ENCODE peak calls at places on chromosomes 5 and 9, in five cellular contexts. I is GM13976, U is right atrium auricular region, V is transverse colon, C is upper lobe of right lung. G is an unnamed sample.

GRCh38 chr5:138000102-138000723 is 32.7 kb downstream of the FAM13B start:
- DNase-seq in I (no peak), U (no peak), V (no peak), C (no peak), G (peak)

GRCh38 chr9:93225417-93225816 is 41.5 kb downstream of the WNK2 start:
- DNase-seq in I (no peak), U (no peak), V (no peak), C (no peak), G (no peak)

GRCh38 chr9:95572370-95573151 is 55.8 kb upstream of the PTCH1 start:
- DNase-seq in I (no peak), U (no peak), V (no peak), C (no peak), G (no peak)

GRCh38 chr9:126166866-126167265 is 159.8 kb upstream of the MVB12B start:
- DNase-seq in I (peak), U (no peak), V (no peak), C (peak), G (no peak)

GRCh38 chr5:3104446-3105047 is 353.1 kb upstream of the IRX2 start:
- DNase-seq in I (no peak), U (no peak), V (no peak), C (peak), G (no peak)

GRCh38 chr5:73591102-73591695 is 25.7 kb downstream of the UTP15 start:
- DNase-seq in I (peak), U (no peak), V (peak), C (no peak), G (peak)

GRCh38 chr5:175471628-175472027 is 6.7 kb upstream of the SFXN1 start:
- DNase-seq in I (no peak), U (no peak), V (no peak), C (no peak), G (no peak)

GRCh38 chr5:133996683-133997252 is 8.0 kb downstream of the VDAC1 start:
- DNase-seq in I (no peak), U (no peak), V (no peak), C (no peak), G (no peak)

GRCh38 chr5:10557747-10558295 is 6.0 kb upstream of the ANKRD33B start:
- DNase-seq in I (no peak), U (no peak), V (no peak), C (no peak), G (no peak)

GRCh38 chr9:95722141-95722540 is 153.3 kb upstream of the ERCC6L2 start:
- DNase-seq in I (no peak), U (no peak), V (peak), C (no peak), G (no peak)

GRCh38 chr5:160317447-160317846 is 5.1 kb upstream of the CCNJL start:
- DNase-seq in I (no peak), U (no peak), V (no peak), C (no peak), G (no peak)

GRCh38 chr5:181052526-181052927 is 12.5 kb downstream of the BTNL9 start:
- DNase-seq in I (peak), U (peak), V (no peak), C (peak), G (peak)

GRCh38 chr9:118148990-118149389 is 444.8 kb downstream of the TLR4 start:
- DNase-seq in I (no peak), U (no peak), V (no peak), C (no peak), G (no peak)

GRCh38 chr5:180636403-180637075 is 12.9 kb downstream of the FLT4 start:
- DNase-seq in I (no peak), U (no peak), V (no peak), C (peak), G (no peak)

GRCh38 chr5:1375871-1376850 is 31.3 kb upstream of the CLPTM1L start:
- DNase-seq in I (no peak), U (no peak), V (no peak), C (no peak), G (peak)

GRCh38 chr5:180352116-180352975 is 790 bp downstream of the GFPT2 start:
- DNase-seq in I (no peak), U (no peak), V (no peak), C (no peak), G (no peak)

GRCh38 chr9:35683323-35683722 is 6.4 kb downstream of the TPM2 start:
- DNase-seq in I (no peak), U (no peak), V (no peak), C (no peak), G (no peak)

GRCh38 chr9:68740561-68740960 is 35.5 kb downstream of the PIP5K1B start:
- DNase-seq in I (no peak), U (no peak), V (peak), C (no peak), G (peak)

GRCh38 chr9:37859043-37859442 is 44.9 kb downstream of the SLC25A51 start:
- DNase-seq in I (no peak), U (no peak), V (no peak), C (no peak), G (no peak)

GRCh38 chr9:5178126-5178805 is 7.2 kb downstream of the INSL6 start:
- DNase-seq in I (no peak), U (no peak), V (no peak), C (no peak), G (no peak)

GRCh38 chr5:1048162-1048721 is 39.6 kb downstream of the NKD2 start:
- DNase-seq in I (no peak), U (no peak), V (no peak), C (no peak), G (no peak)

GRCh38 chr9:108377382-108377781 is 478.4 kb downstream of the ACTL7B start:
- DNase-seq in I (no peak), U (no peak), V (no peak), C (no peak), G (no peak)

GRCh38 chr5:64285188-64286130 is 119.8 kb downstream of the RNF180 start:
- DNase-seq in I (no peak), U (no peak), V (no peak), C (peak), G (no peak)

GRCh38 chr9:94908041-94908563 is 181.6 kb downstream of the AOPEP start:
- DNase-seq in I (no peak), U (no peak), V (no peak), C (no peak), G (no peak)

GRCh38 chr9:90300901-90301688 is 341.5 kb downstream of the DIRAS2 start:
- DNase-seq in I (no peak), U (peak), V (peak), C (no peak), G (peak)

GRCh38 chr5:180171568-180172094 is 37.4 kb downstream of the RASGEF1C start:
- DNase-seq in I (no peak), U (no peak), V (no peak), C (no peak), G (no peak)

GRCh38 chr9:129131300-129132145 is 20.3 kb downstream of the PTPA start:
- DNase-seq in I (peak), U (peak), V (peak), C (peak), G (peak)

GRCh38 chr5:176529116-176529823 is 7.9 kb downstream of the RNF44 start:
- DNase-seq in I (no peak), U (no peak), V (no peak), C (no peak), G (no peak)

GRCh38 chr5:131654309-131654708 is 19.3 kb upstream of the RAPGEF6 start:
- DNase-seq in I (no peak), U (no peak), V (no peak), C (no peak), G (no peak)

GRCh38 chr9:22537721-22538120 is 91.1 kb downstream of the DMRTA1 start:
- DNase-seq in I (no peak), U (no peak), V (no peak), C (no peak), G (no peak)

GRCh38 chr5:127875235-127876021 is 172.2 kb downstream of the CCDC192 start:
- DNase-seq in I (peak), U (no peak), V (peak), C (no peak), G (peak)

GRCh38 chr5:68194405-68194804 is 21.2 kb upstream of the PIK3R1 start:
- DNase-seq in I (no peak), U (no peak), V (no peak), C (no peak), G (no peak)

GRCh38 chr5:142748568-142749249 is 21.5 kb upstream of the ARHGAP26 start:
- DNase-seq in I (no peak), U (no peak), V (peak), C (peak), G (peak)

GRCh38 chr5:180080670-180081280 is 9.2 kb upstream of the RNF130 start:
- DNase-seq in I (no peak), U (no peak), V (no peak), C (no peak), G (no peak)

GRCh38 chr9:94083384-94083783 is 880 bp upstream of the PTPDC1 start:
- DNase-seq in I (no peak), U (no peak), V (no peak), C (no peak), G (no peak)

GRCh38 chr9:97768731-97769130 is 71.6 kb upstream of the XPA start:
- DNase-seq in I (no peak), U (no peak), V (no peak), C (no peak), G (no peak)

GRCh38 chr5:39005566-39006232 is 68.5 kb downstream of the RICTOR start:
- DNase-seq in I (no peak), U (no peak), V (no peak), C (no peak), G (peak)

GRCh38 chr5:28214292-28214691 is 1175.9 kb upstream of the CDH9 start:
- DNase-seq in I (no peak), U (no peak), V (no peak), C (no peak), G (no peak)

GRCh38 chr9:137200311-137201204 is at the start of gene TPRN:
- DNase-seq in I (peak), U (peak), V (peak), C (peak), G (peak)
- TF ChIP-seq CTCF in I (no peak), U (no peak), V (no peak), C (no peak), G (no peak)

GRCh38 chr9:127854169-127854833 is at the start of gene ENG:
- DNase-seq in I (no peak), U (peak), V (peak), C (peak), G (peak)
- TF ChIP-seq CTCF in I (no peak), U (peak), V (no peak), C (no peak), G (no peak)

GRCh38 chr5:146523698-146524097 is 7.7 kb upstream of the GPR151 start:
- DNase-seq in I (no peak), U (no peak), V (no peak), C (no peak), G (no peak)

GRCh38 chr5:146529984-146530383 is 14.0 kb upstream of the GPR151 start:
- DNase-seq in I (peak), U (no peak), V (no peak), C (no peak), G (no peak)

GRCh38 chr5:146527785-146528184 is 11.8 kb upstream of the GPR151 start:
- DNase-seq in I (no peak), U (no peak), V (no peak), C (no peak), G (no peak)

GRCh38 chr5:146533260-146533857 is 17.4 kb upstream of the GPR151 start:
- DNase-seq in I (peak), U (peak), V (peak), C (peak), G (peak)

GRCh38 chr5:146528232-146528631 is 12.2 kb upstream of the GPR151 start:
- DNase-seq in I (no peak), U (no peak), V (no peak), C (no peak), G (no peak)
- TF ChIP-seq CTCF in I (no peak), U (no peak), V (no peak), C (no peak), G (no peak)

DNA sequence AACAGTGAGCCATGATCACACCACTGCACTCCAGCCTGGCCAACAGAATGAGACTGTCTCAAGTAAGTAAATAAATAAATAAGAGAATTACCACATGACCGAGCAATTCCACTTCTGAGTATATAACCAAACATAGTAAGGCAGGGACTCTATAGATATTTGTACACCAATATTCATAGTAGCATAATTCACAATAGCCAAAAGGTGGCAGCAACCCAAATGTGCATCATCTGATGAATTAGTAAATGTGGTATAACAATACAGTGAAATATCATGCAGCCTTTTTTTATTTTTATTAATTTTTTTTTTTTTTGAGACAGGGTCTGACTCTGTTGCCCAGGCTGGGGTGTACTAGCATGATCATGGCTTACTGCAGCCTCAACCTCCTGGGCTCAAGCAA is 33.1 kb downstream of the ALDH7A1 start:
- DNase-seq in I (no peak), U (no peak), V (no peak), C (no peak), G (no peak)
- TF ChIP-seq CTCF in I (no peak), U (no peak), V (no peak), C (no peak), G (no peak)

G was measured in Calu3.